ENCODE peak calls at places on chromosome 18, in six cellular contexts. I is K562; V is CD8-positive, alpha-beta T cell; R is GM23338; L is uterus; Y is spleen. N is an unnamed sample.

GRCh38 chr18:6807504-6808257 is 78.2 kb downstream of the ARHGAP28 start:
- DNase-seq in I (no peak), V (no peak), R (no peak), L (no peak), Y (no peak), N (no peak)

GRCh38 chr18:12721495-12722275 is 18.8 kb downstream of the PSMG2 start:
- DNase-seq in I (no peak), V (no peak), R (no peak), L (no peak), Y (no peak), N (no peak)

GRCh38 chr18:73691118-73691517 is 456.5 kb downstream of the FBXO15 start:
- DNase-seq in I (no peak), V (no peak), R (no peak), L (no peak), Y (no peak), N (no peak)

GRCh38 chr18:6624729-6625308 is 104.7 kb upstream of the ARHGAP28 start:
- DNase-seq in I (no peak), V (no peak), R (no peak), L (no peak), Y (no peak), N (no peak)

GRCh38 chr18:64720781-64721464 is 572.0 kb upstream of the LINC00305 start:
- DNase-seq in I (no peak), V (no peak), R (no peak), L (no peak), Y (no peak), N (no peak)

GRCh38 chr18:62282188-62282629 is 42.9 kb upstream of the TNFRSF11A start:
- DNase-seq in I (no peak), V (no peak), R (no peak), L (no peak), Y (no peak), N (no peak)

GRCh38 chr18:48228301-48228715 is 180.9 kb downstream of the ZBTB7C start:
- DNase-seq in I (no peak), V (no peak), R (no peak), L (peak; percentile 63), Y (peak; percentile 88), N (no peak)

GRCh38 chr18:35507192-35507591 is 9.4 kb upstream of the INO80C start:
- DNase-seq in I (no peak), V (no peak), R (no peak), L (no peak), Y (no peak), N (no peak)

GRCh38 chr18:69518989-69519388 is 118.3 kb downstream of the DOK6 start:
- DNase-seq in I (no peak), V (no peak), R (no peak), L (no peak), Y (no peak), N (no peak)

GRCh38 chr18:3151379-3152264 is 68.1 kb downstream of the MYOM1 start:
- DNase-seq in I (peak; percentile 63), V (no peak), R (peak; percentile 82), L (no peak), Y (no peak), N (no peak)

GRCh38 chr18:61948196-61948800 is 55.5 kb upstream of the RNF152 start:
- DNase-seq in I (no peak), V (no peak), R (no peak), L (no peak), Y (no peak), N (no peak)

GRCh38 chr18:45837283-45838070 is 12.0 kb downstream of the SIGLEC15 start:
- DNase-seq in I (no peak), V (peak; percentile 15), R (peak; percentile 89), L (no peak), Y (peak; percentile 89), N (no peak)

GRCh38 chr18:26503382-26503781 is 45.0 kb downstream of the KCTD1 start:
- DNase-seq in I (no peak), V (no peak), R (no peak), L (no peak), Y (no peak), N (no peak)

GRCh38 chr18:25351773-25352628 is at the start of gene ZNF521:
- DNase-seq in I (peak; percentile 92), V (no peak), R (peak; percentile 88), L (peak; percentile 90), Y (peak; percentile 88), N (peak; percentile 37)

GRCh38 chr18:48170651-48171050 is 238.5 kb downstream of the ZBTB7C start:
- DNase-seq in I (no peak), V (no peak), R (no peak), L (no peak), Y (no peak), N (no peak)

GRCh38 chr18:45980229-45980628 is 13.1 kb upstream of the EPG5 start:
- DNase-seq in I (no peak), V (no peak), R (no peak), L (no peak), Y (no peak), N (peak; percentile 41)

GRCh38 chr18:43935051-43935412 is 657.7 kb upstream of the SYT4 start:
- DNase-seq in I (no peak), V (no peak), R (no peak), L (no peak), Y (no peak), N (no peak)

GRCh38 chr18:59458575-59458974 is 99.5 kb upstream of the LMAN1 start:
- DNase-seq in I (no peak), V (no peak), R (no peak), L (no peak), Y (no peak), N (no peak)

GRCh38 chr18:58666176-58666575 is 5.1 kb upstream of the MALT1 start:
- DNase-seq in I (no peak), V (no peak), R (no peak), L (no peak), Y (no peak), N (no peak)

GRCh38 chr18:10499230-10499629 is 26.6 kb upstream of the NAPG start:
- DNase-seq in I (no peak), V (no peak), R (no peak), L (no peak), Y (no peak), N (no peak)

GRCh38 chr18:69490072-69490471 is 89.4 kb downstream of the DOK6 start:
- DNase-seq in I (no peak), V (no peak), R (no peak), L (no peak), Y (no peak), N (no peak)

GRCh38 chr18:47163241-47163640 is 12.9 kb downstream of the IER3IP1 start:
- DNase-seq in I (no peak), V (no peak), R (no peak), L (no peak), Y (no peak), N (no peak)

GRCh38 chr18:33755918-33756590 is 178.0 kb downstream of the ASXL3 start:
- DNase-seq in I (no peak), V (no peak), R (no peak), L (no peak), Y (no peak), N (peak; percentile 1)

GRCh38 chr18:32048507-32049091 is 30.0 kb downstream of the RNF125 start:
- DNase-seq in I (no peak), V (no peak), R (no peak), L (peak; percentile 30), Y (no peak), N (no peak)

GRCh38 chr18:65761636-65762310 is 11.0 kb downstream of the CDH7 start:
- DNase-seq in I (no peak), V (no peak), R (no peak), L (no peak), Y (no peak), N (no peak)

GRCh38 chr18:25798026-25798537 is 292.3 kb downstream of the SS18 start:
- DNase-seq in I (no peak), V (no peak), R (no peak), L (no peak), Y (no peak), N (no peak)

GRCh38 chr18:13513015-13513414 is 213.3 kb downstream of the FAM210A start:
- DNase-seq in I (no peak), V (no peak), R (no peak), L (no peak), Y (no peak), N (no peak)

GRCh38 chr18:12015697-12016062 is 34.4 kb downstream of the IMPA2 start:
- DNase-seq in I (no peak), V (no peak), R (no peak), L (no peak), Y (peak; percentile 63), N (no peak)

GRCh38 chr18:57432765-57433400 is 2.3 kb upstream of the ONECUT2 start:
- DNase-seq in I (no peak), V (no peak), R (peak; percentile 51), L (no peak), Y (no peak), N (no peak)

GRCh38 chr18:53952700-53953099 is 271.8 kb downstream of the MBD2 start:
- DNase-seq in I (no peak), V (no peak), R (no peak), L (no peak), Y (no peak), N (no peak)

GRCh38 chr18:371616-371998 is 103.8 kb upstream of the THOC1 start:
- DNase-seq in I (no peak), V (no peak), R (no peak), L (no peak), Y (no peak), N (no peak)
- H3K27me3 ChIP-seq in I (peaks cover 50% of the 10 kb centered on the region), V (no peaks in the 10 kb centered on the region), R (no peaks in the 10 kb centered on the region), L (no peaks in the 10 kb centered on the region), Y (no peaks in the 10 kb centered on the region), N (no peaks in the 10 kb centered on the region)

GRCh38 chr18:9106094-9106493 is 3.6 kb downstream of the NDUFV2 start:
- DNase-seq in I (no peak), V (no peak), R (no peak), L (no peak), Y (no peak), N (no peak)
- H3K4me1 ChIP-seq in I (peaks cover 6% of the 10 kb centered on the region), V (peaks cover 80% of the 10 kb centered on the region), R (peaks cover 71% of the 10 kb centered on the region), L (peaks cover 23% of the 10 kb centered on the region), Y (peaks cover 80% of the 10 kb centered on the region), N (peaks cover 22% of the 10 kb centered on the region)

GRCh38 chr18:55275042-55275897 is 312.7 kb downstream of the TCF4 start:
- DNase-seq in I (peak; percentile 19), V (no peak), R (peak; percentile 58), L (no peak), Y (no peak), N (no peak)
- TF ChIP-seq CTCF in I (no peak), V (no peak), R (peak; percentile 40), L (no peak), Y (no peak), N (no peak)

GRCh38 chr18:28177828-28178635 is 1.1 kb upstream of the CDH2 start:
- DNase-seq in I (no peak), V (no peak), R (peak; percentile 82), L (peak; percentile 20), Y (no peak), N (no peak)

GRCh38 chr18:28176933-28177827 is at the start of gene CDH2:
- DNase-seq in I (no peak), V (no peak), R (peak; percentile 86), L (peak; percentile 20), Y (peak; percentile 83), N (no peak)

GRCh38 chr18:28176674-28176932 is 327 bp downstream of the CDH2 start:
- DNase-seq in I (no peak), V (no peak), R (peak; percentile 29), L (no peak), Y (no peak), N (no peak)

GRCh38 chr18:28175930-28176673 is 828 bp downstream of the CDH2 start:
- DNase-seq in I (no peak), V (no peak), R (peak; percentile 62), L (no peak), Y (no peak), N (no peak)

GRCh38 chr18:28178720-28179119 is 1.8 kb upstream of the CDH2 start:
- DNase-seq in I (no peak), V (no peak), R (peak; percentile 59), L (no peak), Y (no peak), N (no peak)
- H3K27me3 ChIP-seq in I (no peaks in the 10 kb centered on the region), V (no peaks in the 10 kb centered on the region), R (peaks cover 42% of the 10 kb centered on the region), L (peaks cover 4% of the 10 kb centered on the region), Y (peaks cover 21% of the 10 kb centered on the region), N (no peaks in the 10 kb centered on the region)